ENCODE peak calls at places on chromosomes 6 and 20, in ten cellular contexts. N, G, L, W, K, C, U, J, O and Q are unnamed samples.

GRCh38 chr6:131210469-131210868 is 75.2 kb downstream of the AKAP7 start:
- DNase-seq in K (no peak), N (no peak), W (no peak), C (no peak), L (no peak), U (no peak), G (no peak), J (no peak), O (no peak), Q (no peak)

GRCh38 chr20:36467076-36467999 is 74.0 kb upstream of the MYL9 start:
- DNase-seq in W (peak; percentile 65), J (no peak), C (peak; percentile 73), N (peak; percentile 59), G (peak; percentile 47), U (peak; percentile 60), L (peak; percentile 52), K (peak; percentile 64), O (no peak), Q (peak; percentile 58)

GRCh38 chr6:167031082-167031709 is 32.0 kb downstream of the CEP43 start:
- DNase-seq in C (no peak), O (peak; percentile 20), N (no peak), U (no peak), G (no peak), L (no peak), J (no peak), K (no peak), W (no peak), Q (no peak)

GRCh38 chr6:116025405-116025804 is 35.3 kb downstream of the FRK start:
- DNase-seq in J (no peak), N (no peak), W (no peak), C (no peak), G (no peak), K (no peak), O (no peak), L (no peak), U (no peak), Q (no peak)

GRCh38 chr6:3960754-3961361 is 111.7 kb downstream of the FAM50B start:
- DNase-seq in J (no peak), W (no peak), L (no peak), U (no peak), C (no peak), N (no peak), G (no peak), O (peak; percentile 38), K (no peak), Q (no peak)

GRCh38 chr6:27630727-27631613 is 158.1 kb upstream of the ZNF184 start:
- DNase-seq in U (peak; percentile 54), N (no peak), L (no peak), K (no peak), C (no peak), W (peak; percentile 52), J (peak; percentile 92), G (no peak), O (peak; percentile 47), Q (no peak)

GRCh38 chr6:53985361-53985760 is 125.9 kb upstream of the MLIP start:
- DNase-seq in N (no peak), L (no peak), O (no peak), W (no peak), C (no peak), U (no peak), K (no peak), G (no peak), J (no peak), Q (no peak)

GRCh38 chr20:2402271-2402980 is 21.7 kb downstream of the TGM6 start:
- DNase-seq in J (peak; percentile 45), L (no peak), W (no peak), U (no peak), N (no peak), K (no peak), G (no peak), O (peak; percentile 51), C (no peak), Q (no peak)

GRCh38 chr20:58593880-58594473 is 57.1 kb upstream of the STX16 start:
- DNase-seq in W (no peak), L (no peak), G (no peak), J (no peak), O (no peak), U (no peak), N (no peak), C (no peak), K (no peak), Q (peak; percentile 19)

GRCh38 chr20:58596244-58597010 is 54.7 kb upstream of the STX16 start:
- DNase-seq in C (no peak), J (no peak), L (no peak), N (no peak), O (no peak), U (no peak), K (no peak), W (no peak), G (no peak), Q (no peak)

GRCh38 chr20:58595167-58595566 is 55.9 kb upstream of the STX16 start:
- DNase-seq in J (no peak), N (no peak), K (no peak), G (no peak), C (no peak), U (no peak), O (no peak), L (no peak), W (no peak), Q (no peak)

GRCh38 chr20:58587467-58587866 is 63.6 kb upstream of the STX16 start:
- DNase-seq in L (peak; percentile 11), C (no peak), U (no peak), O (no peak), N (no peak), G (no peak), W (no peak), J (no peak), K (no peak), Q (no peak)

DNA sequence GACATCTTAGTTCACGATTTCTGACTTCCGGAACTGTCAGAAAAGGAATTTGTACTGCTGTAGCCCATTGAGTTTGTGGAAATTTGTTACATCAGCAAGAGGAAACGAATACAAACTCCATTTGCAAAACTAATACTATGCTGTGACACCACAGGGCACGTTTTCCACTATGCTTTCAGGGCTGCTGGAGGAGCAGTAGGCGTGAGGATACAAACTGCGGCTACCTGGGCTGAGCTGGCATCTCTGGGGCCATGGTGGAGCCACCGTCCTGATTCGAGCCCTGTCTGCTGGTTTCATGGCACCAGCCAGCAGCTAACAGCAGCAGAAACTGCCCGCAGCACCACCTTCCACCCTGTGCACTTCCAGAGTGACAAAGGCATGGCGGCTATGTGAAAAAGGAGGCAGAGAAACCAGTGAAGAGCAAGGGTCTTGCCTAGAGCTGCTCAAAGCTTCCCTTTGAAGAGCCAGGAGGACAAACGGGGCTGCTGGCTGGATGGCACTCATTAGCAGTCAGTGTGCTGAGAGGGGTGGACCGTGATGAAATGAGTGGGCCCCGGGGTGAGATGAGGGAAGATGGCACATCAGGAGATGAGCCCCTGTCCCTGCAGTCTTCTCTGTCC is 58.9 kb upstream of the STX16 start:
- DNase-seq in L (no peak), C (no peak), G (no peak), K (no peak), U (no peak), O (no peak), N (no peak), W (no peak), J (no peak), Q (no peak)
- H3K36me3 ChIP-seq in L (no peaks in the 10 kb centered on the region), C (no peaks in the 10 kb centered on the region), G (no peaks in the 10 kb centered on the region), K (no peaks in the 10 kb centered on the region), U (no peaks in the 10 kb centered on the region), O (no peaks in the 10 kb centered on the region), N (no peaks in the 10 kb centered on the region), W (no peaks in the 10 kb centered on the region), J (no peaks in the 10 kb centered on the region), Q (no peaks in the 10 kb centered on the region)

DNA sequence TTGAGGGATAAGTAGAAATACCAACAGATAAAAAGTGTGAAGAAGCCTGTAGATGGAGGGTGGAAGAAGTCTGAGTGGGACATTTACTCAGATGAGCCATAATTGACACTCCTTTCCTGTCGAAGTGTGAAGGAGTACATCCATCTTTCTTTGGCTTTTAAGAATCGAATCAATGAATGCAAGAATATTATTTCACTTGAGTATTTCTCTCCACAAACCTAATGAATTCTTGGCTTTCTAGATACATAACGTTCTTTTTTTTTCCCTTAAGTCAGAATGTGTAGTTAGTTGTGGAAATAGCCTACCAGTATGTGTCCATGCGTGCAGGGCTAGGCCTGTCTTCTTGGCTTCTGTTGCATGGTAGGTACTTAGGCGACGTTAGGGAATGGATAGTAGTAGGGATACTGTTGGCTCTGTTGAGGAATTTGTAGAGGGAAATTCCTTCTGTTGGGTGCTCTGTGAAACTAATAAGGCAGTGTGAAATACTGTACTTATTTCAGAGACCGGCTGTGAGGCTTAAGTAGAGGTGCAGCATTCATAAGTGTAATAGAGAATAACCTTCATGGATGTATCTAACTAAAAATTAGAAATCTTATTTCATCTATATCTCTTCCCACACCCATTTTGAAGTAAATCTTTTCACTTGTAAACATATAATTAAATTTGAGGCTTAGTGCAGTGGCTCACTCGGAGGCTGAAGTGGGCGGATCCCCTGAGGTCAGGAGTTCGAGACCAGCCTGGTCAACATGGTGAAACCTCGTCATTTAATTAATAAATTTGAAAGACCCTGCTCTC is 1.5 kb downstream of the RPS18 start:
- DNase-seq in C (no peak), U (no peak), K (no peak), O (no peak), W (no peak), N (no peak), J (no peak), L (no peak), G (no peak), Q (no peak)
- H3K4me1 ChIP-seq in C (peaks cover 2% of the 10 kb centered on the region), U (peaks cover 5% of the 10 kb centered on the region), K (peaks cover 69% of the 10 kb centered on the region), O (peaks cover 14% of the 10 kb centered on the region), W (peaks cover 66% of the 10 kb centered on the region), N (peaks cover 65% of the 10 kb centered on the region), J (peaks cover 48% of the 10 kb centered on the region), L (peaks cover 67% of the 10 kb centered on the region), G (peaks cover 5% of the 10 kb centered on the region), Q (peaks cover 50% of the 10 kb centered on the region)

DNA sequence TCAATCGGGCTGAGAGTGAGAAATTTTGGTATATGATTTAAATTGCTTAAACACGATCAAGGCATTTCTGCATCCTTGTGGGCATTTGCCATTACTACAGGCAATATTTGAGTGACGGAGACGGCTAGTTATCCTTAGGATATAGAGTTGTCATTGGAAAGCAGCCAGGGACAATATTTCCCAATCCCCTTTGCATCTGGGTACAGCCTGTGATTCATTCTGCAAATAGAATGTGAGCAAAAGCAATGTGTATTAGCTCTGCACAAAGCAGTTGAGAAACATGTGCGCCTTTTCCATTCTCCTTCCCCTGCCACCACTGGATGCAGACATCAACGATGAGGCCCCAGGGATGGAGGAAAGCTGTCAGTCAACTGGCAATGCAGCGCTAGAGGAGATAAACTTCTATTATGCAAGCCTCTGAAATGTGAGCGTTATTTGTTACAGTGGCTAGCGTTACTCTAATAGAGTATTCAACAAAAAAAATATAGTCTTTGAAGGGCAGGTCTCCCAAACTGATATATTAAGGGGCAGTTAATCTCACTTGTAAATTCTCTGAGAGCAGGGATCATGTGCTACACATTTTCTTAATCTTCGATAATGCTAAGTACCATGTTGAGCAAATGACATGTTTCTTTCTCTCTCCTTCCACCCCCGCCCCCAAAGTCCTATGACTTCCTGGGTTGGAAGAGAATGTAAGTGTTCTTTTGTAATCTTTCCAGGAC is 37.1 kb upstream of the NCOA3 start:
- DNase-seq in W (no peak), J (peak; percentile 28), N (peak; percentile 51), L (peak; percentile 90), G (peak; percentile 51), K (no peak), U (no peak), O (peak; percentile 99), C (peak; percentile 36), Q (peak; percentile 80)
- TF ChIP-seq CTCF in W (no peak), J (no peak), N (peak; percentile 8), L (peak; percentile 85), G (no peak), K (peak; percentile 40), U (no peak), O (peak; percentile 64), C (peak; percentile 42), Q (peak; percentile 41)

DNA sequence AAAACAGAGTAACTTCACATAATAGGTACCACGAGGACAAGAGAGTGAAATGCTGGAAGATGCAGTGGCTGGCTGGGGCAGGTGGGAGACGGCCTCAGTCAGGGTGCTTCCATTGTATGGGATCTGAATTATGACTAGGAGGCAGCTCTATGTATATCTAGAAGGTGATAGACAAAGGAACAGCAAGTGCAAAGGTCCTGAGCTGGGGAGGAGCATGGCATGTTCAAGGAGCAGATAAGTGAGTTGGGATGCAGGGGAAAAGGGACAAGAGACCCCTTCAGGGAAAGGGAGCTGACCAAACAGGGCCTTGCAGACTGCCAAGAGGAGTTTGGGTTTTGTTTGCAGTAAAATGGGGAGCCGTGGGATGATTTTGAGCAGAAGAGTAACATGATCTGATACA is 8.3 kb upstream of the SLC9A8 start:
- DNase-seq in K (no peak), N (no peak), W (no peak), L (no peak), J (no peak), G (no peak), U (no peak), O (no peak), C (no peak), Q (no peak)
- H3K36me3 ChIP-seq in K (no peaks in the 10 kb centered on the region), N (no peaks in the 10 kb centered on the region), W (no peaks in the 10 kb centered on the region), L (no peaks in the 10 kb centered on the region), J (no peaks in the 10 kb centered on the region), G (no peaks in the 10 kb centered on the region), U (no peaks in the 10 kb centered on the region), O (no peaks in the 10 kb centered on the region), C (no peaks in the 10 kb centered on the region), Q (no peaks in the 10 kb centered on the region)